ENCODE peak calls at places on chromosomes 1 and 21, in nine cellular contexts. B, Y, N, I, R, U, X, W and P are unnamed samples.

GRCh38 chr1:155320661-155321576 is at the start of gene RUSC1:
- DNase-seq in B (peak), Y (peak), N (peak), I (peak), R (peak), U (peak), X (peak), W (no peak), P (peak)

GRCh38 chr1:33443067-33443704 is 12.3 kb upstream of the PHC2 start:
- DNase-seq in B (no peak), Y (peak), N (peak), I (no peak), R (no peak), U (no peak), X (peak), W (no peak), P (peak)

GRCh38 chr1:86062458-86062857 is 94.1 kb downstream of the COL24A1 start:
- DNase-seq in B (no peak), Y (no peak), N (peak), I (no peak), R (no peak), U (no peak), X (peak), W (no peak), P (no peak)

GRCh38 chr1:41380979-41381690 is 19.9 kb downstream of the FOXO6 start:
- DNase-seq in B (peak), Y (no peak), N (peak), I (peak), R (no peak), U (no peak), X (no peak), W (peak), P (no peak)

GRCh38 chr1:6666696-6667095 is 34.9 kb downstream of the DNAJC11 start:
- DNase-seq in B (no peak), Y (no peak), N (no peak), I (no peak), R (no peak), U (no peak), X (no peak), W (no peak), P (no peak)

GRCh38 chr1:115159958-115160357 is 70.7 kb upstream of the TSPAN2 start:
- DNase-seq in B (no peak), Y (no peak), N (no peak), I (no peak), R (no peak), U (no peak), X (no peak), W (no peak), P (no peak)

GRCh38 chr1:236348071-236348470 is 46.0 kb upstream of the EDARADD start:
- DNase-seq in B (no peak), Y (no peak), N (no peak), I (no peak), R (no peak), U (no peak), X (no peak), W (no peak), P (no peak)

GRCh38 chr1:40067023-40067422 is 26.5 kb downstream of the CAP1 start:
- DNase-seq in B (no peak), Y (no peak), N (peak), I (no peak), R (no peak), U (no peak), X (peak), W (no peak), P (no peak)

GRCh38 chr1:245464290-245464689 is 309.5 kb downstream of the KIF26B start:
- DNase-seq in B (no peak), Y (no peak), N (no peak), I (no peak), R (no peak), U (no peak), X (no peak), W (no peak), P (no peak)

GRCh38 chr21:44896561-44897286 is 23.2 kb upstream of the PTTG1IP start:
- DNase-seq in B (no peak), Y (peak), N (no peak), I (no peak), R (no peak), U (no peak), X (no peak), W (no peak), P (no peak)

GRCh38 chr1:71295340-71295739 is 214.5 kb upstream of the ZRANB2 start:
- DNase-seq in B (no peak), Y (no peak), N (peak), I (no peak), R (no peak), U (no peak), X (no peak), W (no peak), P (no peak)